ENCODE peak calls at places on chromosomes 3 and 15, in five cellular contexts. One of them, this sample, is unnamed.

GRCh38 chr15:68679961-68680371 is 101.2 kb downstream of the CORO2B start:
- DNase-seq in A549: no peak
- DNase-seq in fibroblast of mammary gland: no peak
- DNase-seq in GM06990: no peak
- DNase-seq in transverse colon: no peak
- DNase-seq in this sample: no peak

GRCh38 chr15:85168642-85169173 is 187.1 kb downstream of the PDE8A start:
- DNase-seq in GM06990: peak; percentile 41
- DNase-seq in A549: peak; percentile 75
- DNase-seq in fibroblast of mammary gland: peak; percentile 8
- DNase-seq in transverse colon: peak; percentile 57
- DNase-seq in this sample: peak; percentile 83

GRCh38 chr3:68057637-68058320 is 403.4 kb upstream of the SUCLG2 start:
- DNase-seq in fibroblast of mammary gland: no peak
- DNase-seq in transverse colon: no peak
- DNase-seq in A549: no peak
- DNase-seq in GM06990: no peak
- DNase-seq in this sample: no peak

GRCh38 chr15:40959331-40960141 is 6.3 kb downstream of the CHAC1 start:
- DNase-seq in transverse colon: no peak
- DNase-seq in GM06990: no peak
- DNase-seq in fibroblast of mammary gland: no peak
- DNase-seq in A549: no peak
- DNase-seq in this sample: no peak

GRCh38 chr15:85642054-85642692 is 152.6 kb downstream of the KLHL25 start:
- DNase-seq in fibroblast of mammary gland: no peak
- DNase-seq in transverse colon: no peak
- DNase-seq in A549: no peak
- DNase-seq in GM06990: no peak
- DNase-seq in this sample: no peak

GRCh38 chr3:99859855-99860254 is 42.2 kb downstream of the CMSS1 start:
- DNase-seq in A549: peak; percentile 36
- DNase-seq in transverse colon: no peak
- DNase-seq in GM06990: no peak
- DNase-seq in fibroblast of mammary gland: peak; percentile 97
- DNase-seq in this sample: no peak

GRCh38 chr15:93018574-93018973 is 70.4 kb downstream of the RGMA start:
- DNase-seq in transverse colon: no peak
- DNase-seq in GM06990: no peak
- DNase-seq in fibroblast of mammary gland: peak; percentile 38
- DNase-seq in A549: peak; percentile 71
- DNase-seq in this sample: no peak

GRCh38 chr3:128714887-128715496 is 11.0 kb upstream of the RAB7A start:
- DNase-seq in fibroblast of mammary gland: no peak
- DNase-seq in A549: no peak
- DNase-seq in transverse colon: peak; percentile 16
- DNase-seq in GM06990: no peak
- DNase-seq in this sample: no peak

GRCh38 chr3:196519738-196520122 is 4.6 kb upstream of the SMCO1 start:
- DNase-seq in transverse colon: no peak
- DNase-seq in A549: no peak
- DNase-seq in fibroblast of mammary gland: no peak
- DNase-seq in GM06990: no peak
- DNase-seq in this sample: no peak

GRCh38 chr3:42051384-42052131 is 39.6 kb upstream of the TRAK1 start:
- DNase-seq in transverse colon: no peak
- DNase-seq in GM06990: no peak
- DNase-seq in A549: no peak
- DNase-seq in fibroblast of mammary gland: peak; percentile 49
- DNase-seq in this sample: no peak

GRCh38 chr3:139735191-139735590 is 57.4 kb upstream of the NMNAT3 start:
- DNase-seq in GM06990: no peak
- DNase-seq in A549: no peak
- DNase-seq in transverse colon: no peak
- DNase-seq in fibroblast of mammary gland: no peak
- DNase-seq in this sample: no peak

GRCh38 chr3:48194446-48195071 is 6.3 kb upstream of the CDC25A start:
- DNase-seq in A549: peak; percentile 56
- DNase-seq in GM06990: no peak
- DNase-seq in fibroblast of mammary gland: peak; percentile 64
- DNase-seq in transverse colon: peak; percentile 71
- DNase-seq in this sample: peak; percentile 78

GRCh38 chr3:50474717-50475116 is 28.7 kb downstream of the CACNA2D2 start:
- DNase-seq in transverse colon: no peak
- DNase-seq in A549: peak; percentile 6
- DNase-seq in fibroblast of mammary gland: peak; percentile 41
- DNase-seq in GM06990: no peak
- DNase-seq in this sample: no peak

GRCh38 chr15:72820278-72820677 is 36.7 kb upstream of the ADPGK start:
- DNase-seq in GM06990: no peak
- DNase-seq in transverse colon: no peak
- DNase-seq in A549: no peak
- DNase-seq in fibroblast of mammary gland: no peak
- DNase-seq in this sample: no peak

GRCh38 chr3:123552095-123552714 is 32.6 kb downstream of the HACD2 start:
- DNase-seq in fibroblast of mammary gland: peak; percentile 34
- DNase-seq in GM06990: no peak
- DNase-seq in transverse colon: no peak
- DNase-seq in A549: peak; percentile 18
- DNase-seq in this sample: no peak

GRCh38 chr3:31704651-31705179 is 172.0 kb downstream of the STT3B start:
- DNase-seq in transverse colon: peak; percentile 66
- DNase-seq in GM06990: no peak
- DNase-seq in fibroblast of mammary gland: peak; percentile 76
- DNase-seq in A549: peak; percentile 51
- DNase-seq in this sample: peak; percentile 82

GRCh38 chr15:88652456-88653199 is 13.8 kb downstream of the ISG20 start:
- DNase-seq in fibroblast of mammary gland: no peak
- DNase-seq in transverse colon: no peak
- DNase-seq in A549: no peak
- DNase-seq in GM06990: no peak
- DNase-seq in this sample: no peak

GRCh38 chr3:12139111-12139511 is 19.6 kb downstream of the TIMP4 start:
- DNase-seq in GM06990: no peak
- DNase-seq in fibroblast of mammary gland: peak; percentile 82
- DNase-seq in transverse colon: peak; percentile 34
- DNase-seq in A549: peak; percentile 68
- DNase-seq in this sample: peak; percentile 44

GRCh38 chr15:66704019-66704782 is 2.2 kb downstream of the SMAD6 start:
- DNase-seq in fibroblast of mammary gland: no peak
- DNase-seq in A549: no peak
- DNase-seq in transverse colon: peak; percentile 13
- DNase-seq in GM06990: no peak
- DNase-seq in this sample: no peak

GRCh38 chr3:25843332-25843731 is 53.4 kb downstream of the OXSM start:
- DNase-seq in transverse colon: no peak
- DNase-seq in GM06990: no peak
- DNase-seq in A549: peak; percentile 11
- DNase-seq in fibroblast of mammary gland: peak; percentile 22
- DNase-seq in this sample: no peak
- TF ChIP-seq CTCF in transverse colon: no peak
- TF ChIP-seq CTCF in GM06990: no peak
- TF ChIP-seq CTCF in A549: peak; percentile 57
- TF ChIP-seq CTCF in fibroblast of mammary gland: no peak
- TF ChIP-seq CTCF in this sample: no peak

DNA sequence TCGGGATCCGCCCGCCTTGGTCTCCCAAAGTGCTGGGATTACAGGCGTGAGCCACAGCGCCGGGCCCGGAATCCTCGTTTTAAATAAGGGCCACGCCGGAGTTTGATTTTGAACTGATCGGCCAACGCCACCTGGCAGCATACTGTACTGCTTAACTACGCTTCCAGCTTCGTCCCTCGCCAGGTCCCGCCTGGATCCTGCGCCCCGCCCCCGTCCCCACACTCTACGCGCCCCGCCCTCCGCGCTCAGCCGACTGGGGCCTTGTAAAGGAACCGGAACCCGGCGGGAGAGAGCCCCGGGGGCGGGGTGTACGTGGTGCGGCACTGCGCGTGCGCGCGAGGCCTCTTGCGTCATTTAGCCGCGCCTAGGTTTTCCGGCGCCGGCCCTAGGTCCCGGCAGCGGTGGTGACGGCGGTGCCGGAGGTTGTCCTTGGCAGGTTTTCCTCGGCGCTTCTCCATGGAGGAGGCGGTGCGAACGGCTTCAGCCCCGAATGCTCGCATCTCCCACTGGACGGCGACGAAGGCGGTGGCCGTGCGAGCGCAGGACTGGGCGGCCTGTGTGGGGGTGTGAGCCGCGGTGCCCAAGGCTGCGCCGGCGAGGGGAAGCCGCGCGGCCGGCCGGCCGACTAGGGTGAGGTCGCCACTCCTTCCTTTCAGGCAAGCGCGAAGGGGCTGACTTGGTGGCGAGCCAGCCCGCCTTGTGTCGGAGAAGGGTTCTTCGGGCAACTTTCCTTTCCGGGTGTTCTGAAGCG is at the start of gene NIPA2:
- DNase-seq in GM06990: peak; percentile 99
- DNase-seq in fibroblast of mammary gland: peak; percentile 96
- DNase-seq in A549: peak; percentile 99
- DNase-seq in transverse colon: peak; percentile 99
- DNase-seq in this sample: peak; percentile 88
- TF ChIP-seq CTCF in GM06990: peak; percentile 15
- TF ChIP-seq CTCF in fibroblast of mammary gland: no peak
- TF ChIP-seq CTCF in A549: no peak
- TF ChIP-seq CTCF in transverse colon: peak; percentile 47
- TF ChIP-seq CTCF in this sample: no peak

DNA sequence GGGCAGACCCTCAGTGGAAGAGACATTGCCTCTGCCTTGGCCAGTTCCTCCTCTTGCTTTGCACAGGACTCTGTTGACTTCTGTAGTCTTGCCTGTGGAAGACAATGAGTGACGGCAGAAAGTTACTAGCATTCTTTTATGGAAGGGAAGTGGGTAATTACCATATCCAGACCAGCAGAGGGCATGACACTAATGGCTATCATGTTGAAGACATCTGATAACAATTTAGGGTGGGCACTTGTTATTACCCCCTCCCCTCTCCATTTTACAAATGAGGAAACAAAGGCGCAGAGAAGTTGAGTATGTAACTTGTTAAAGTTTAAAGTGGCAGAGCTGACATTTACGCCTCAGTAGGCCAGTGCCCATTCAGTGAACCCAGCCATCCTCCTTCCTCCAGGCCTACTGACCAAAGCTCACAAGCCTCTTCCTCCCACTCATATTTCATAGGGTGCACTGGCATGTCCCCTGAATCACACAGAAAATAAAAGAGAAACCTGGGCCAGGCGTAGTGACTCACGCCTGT is 48.2 kb upstream of the FMN1 start:
- DNase-seq in A549: peak; percentile 48
- DNase-seq in transverse colon: no peak
- DNase-seq in fibroblast of mammary gland: peak; percentile 33
- DNase-seq in GM06990: no peak
- DNase-seq in this sample: no peak
- TF ChIP-seq CTCF in A549: peak; percentile 41
- TF ChIP-seq CTCF in transverse colon: no peak
- TF ChIP-seq CTCF in fibroblast of mammary gland: peak; percentile 58
- TF ChIP-seq CTCF in GM06990: peak; percentile 57
- TF ChIP-seq CTCF in this sample: peak; percentile 13

GRCh38 chr15:74376226-74376625 is 8.8 kb upstream of the CYP11A1 start:
- DNase-seq in GM06990: no peak
- DNase-seq in transverse colon: no peak
- DNase-seq in A549: no peak
- DNase-seq in fibroblast of mammary gland: no peak
- DNase-seq in this sample: no peak

GRCh38 chr15:74373056-74373650 is 5.7 kb upstream of the CYP11A1 start:
- DNase-seq in A549: no peak
- DNase-seq in fibroblast of mammary gland: no peak
- DNase-seq in GM06990: no peak
- DNase-seq in transverse colon: no peak
- DNase-seq in this sample: no peak

GRCh38 chr15:74375303-74375693 is 7.9 kb upstream of the CYP11A1 start:
- DNase-seq in GM06990: no peak
- DNase-seq in A549: peak; percentile 77
- DNase-seq in fibroblast of mammary gland: peak; percentile 79
- DNase-seq in transverse colon: peak; percentile 87
- DNase-seq in this sample: peak; percentile 91

GRCh38 chr15:74373731-74374647 is 6.5 kb upstream of the CYP11A1 start:
- DNase-seq in transverse colon: peak; percentile 95
- DNase-seq in GM06990: peak; percentile 96
- DNase-seq in fibroblast of mammary gland: peak; percentile 70
- DNase-seq in A549: peak; percentile 81
- DNase-seq in this sample: peak; percentile 98

GRCh38 chr15:74374648-74375302 is 7.3 kb upstream of the CYP11A1 start:
- DNase-seq in transverse colon: no peak
- DNase-seq in fibroblast of mammary gland: no peak
- DNase-seq in A549: no peak
- DNase-seq in GM06990: no peak
- DNase-seq in this sample: no peak
- TF ChIP-seq CTCF in transverse colon: no peak
- TF ChIP-seq CTCF in fibroblast of mammary gland: no peak
- TF ChIP-seq CTCF in A549: no peak
- TF ChIP-seq CTCF in GM06990: peak; percentile 38
- TF ChIP-seq CTCF in this sample: no peak

GRCh38 chr3:81173514-81173913 is 587.9 kb downstream of the GBE1 start:
- DNase-seq in A549: peak; percentile 5
- DNase-seq in GM06990: no peak
- DNase-seq in fibroblast of mammary gland: no peak
- DNase-seq in transverse colon: no peak
- DNase-seq in this sample: no peak
- TF ChIP-seq CTCF in A549: no peak
- TF ChIP-seq CTCF in GM06990: no peak
- TF ChIP-seq CTCF in fibroblast of mammary gland: no peak
- TF ChIP-seq CTCF in transverse colon: no peak
- TF ChIP-seq CTCF in this sample: no peak

GRCh38 chr3:6785726-6786125 is 75.2 kb upstream of the GRM7 start:
- DNase-seq in transverse colon: no peak
- DNase-seq in A549: no peak
- DNase-seq in GM06990: no peak
- DNase-seq in fibroblast of mammary gland: no peak
- DNase-seq in this sample: no peak

DNA sequence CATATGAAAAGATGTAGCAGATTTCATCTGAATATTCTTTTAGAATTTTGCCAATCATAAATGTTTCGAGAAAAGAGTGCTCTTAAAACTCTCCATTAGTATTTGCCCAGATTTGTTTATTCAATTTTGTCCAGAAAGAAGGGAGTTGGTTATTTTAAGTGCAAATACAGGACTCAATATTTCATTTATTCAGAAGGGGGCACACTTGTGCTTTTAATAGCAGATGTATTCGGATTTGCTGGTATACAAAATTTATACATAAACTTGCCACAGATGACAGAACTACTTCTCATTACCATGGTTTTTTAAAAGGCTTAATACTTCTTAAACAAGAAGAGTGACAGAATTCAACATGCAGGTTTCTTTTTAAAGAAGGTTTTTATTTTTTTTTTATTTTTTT is 69.8 kb upstream of the GRM7 start:
- DNase-seq in GM06990: no peak
- DNase-seq in A549: no peak
- DNase-seq in transverse colon: no peak
- DNase-seq in fibroblast of mammary gland: no peak
- DNase-seq in this sample: no peak
- TF ChIP-seq CTCF in GM06990: no peak
- TF ChIP-seq CTCF in A549: no peak
- TF ChIP-seq CTCF in transverse colon: no peak
- TF ChIP-seq CTCF in fibroblast of mammary gland: no peak
- TF ChIP-seq CTCF in this sample: no peak

GRCh38 chr3:189664311-189664710 is 33.1 kb downstream of the TP63 start:
- DNase-seq in GM06990: no peak
- DNase-seq in A549: peak; percentile 80
- DNase-seq in fibroblast of mammary gland: peak; percentile 96
- DNase-seq in transverse colon: no peak
- DNase-seq in this sample: no peak
- TF ChIP-seq CTCF in GM06990: no peak
- TF ChIP-seq CTCF in A549: no peak
- TF ChIP-seq CTCF in fibroblast of mammary gland: no peak
- TF ChIP-seq CTCF in transverse colon: no peak
- TF ChIP-seq CTCF in this sample: no peak

GRCh38 chr3:179046497-179047353 is 24.9 kb downstream of the ZMAT3 start:
- DNase-seq in fibroblast of mammary gland: no peak
- DNase-seq in GM06990: peak; percentile 60
- DNase-seq in transverse colon: no peak
- DNase-seq in A549: no peak
- DNase-seq in this sample: no peak
- TF ChIP-seq CTCF in fibroblast of mammary gland: peak; percentile 6
- TF ChIP-seq CTCF in GM06990: peak; percentile 31
- TF ChIP-seq CTCF in transverse colon: no peak
- TF ChIP-seq CTCF in A549: no peak
- TF ChIP-seq CTCF in this sample: no peak